ENCODE peak calls at places on chromosomes 12 and 14, in nine cellular contexts. H, I, W, S, A, J, V, P and O are unnamed samples.

GRCh38 chr14:67757175-67757574 is 55.5 kb downstream of the RDH12 start:
- DNase-seq in P (no peak), I (no peak), W (no peak), V (no peak), S (no peak), A (no peak), J (no peak), H (no peak), O (no peak)

GRCh38 chr14:81323621-81324400 is 76.3 kb downstream of the STON2 start:
- DNase-seq in S (no peak), A (no peak), P (no peak), J (no peak), H (no peak), W (no peak), V (no peak), I (peak; percentile 74), O (no peak)

GRCh38 chr12:114662512-114663177 is 21.3 kb downstream of the TBX3 start:
- DNase-seq in P (no peak), S (peak; percentile 81), H (peak; percentile 28), A (peak; percentile 68), I (no peak), V (peak; percentile 86), J (peak; percentile 80), W (peak; percentile 35), O (peak; percentile 86)

GRCh38 chr14:55281316-55281839 is 10.2 kb downstream of the FBXO34 start:
- DNase-seq in P (no peak), S (no peak), I (no peak), A (no peak), W (no peak), H (no peak), J (no peak), V (no peak), O (peak; percentile 6)

GRCh38 chr12:49512541-49512940 is 26.3 kb upstream of the KCNH3 start:
- DNase-seq in I (no peak), V (no peak), S (no peak), A (no peak), P (no peak), W (no peak), J (no peak), H (no peak), O (no peak)

GRCh38 chr14:59422069-59422881 is 42.9 kb downstream of the GPR135 start:
- DNase-seq in H (no peak), V (no peak), S (no peak), W (no peak), J (no peak), A (peak; percentile 82), P (no peak), I (no peak), O (no peak)

GRCh38 chr14:103916636-103917262 is 11.5 kb upstream of the TDRD9 start:
- DNase-seq in V (peak; percentile 13), H (no peak), P (no peak), W (no peak), A (peak; percentile 5), I (no peak), S (no peak), J (no peak), O (no peak)

GRCh38 chr14:87745507-87746118 is 247.4 kb downstream of the GALC start:
- DNase-seq in P (no peak), S (peak; percentile 66), V (no peak), A (peak; percentile 10), J (peak; percentile 50), I (peak; percentile 13), H (no peak), W (no peak), O (peak; percentile 27)

GRCh38 chr14:23601845-23602180 is 23.2 kb upstream of the JPH4 start:
- DNase-seq in H (no peak), J (no peak), A (no peak), W (no peak), S (no peak), P (no peak), I (no peak), V (no peak), O (no peak)

GRCh38 chr12:119842380-119842779 is 34.7 kb downstream of the CIT start:
- DNase-seq in W (no peak), H (no peak), A (no peak), I (no peak), S (no peak), J (no peak), V (no peak), P (no peak), O (no peak)

GRCh38 chr12:119061208-119061796 is 80.0 kb downstream of the SRRM4 start:
- DNase-seq in P (no peak), J (peak; percentile 9), V (no peak), I (peak; percentile 69), A (peak; percentile 1), S (peak; percentile 38), H (no peak), W (no peak), O (peak; percentile 18)